ENCODE peak calls at places on chromosomes 11 and 22, in seven cellular contexts. One of them, this sample, is unnamed.

GRCh38 chr11:100929377-100929776 is 200.2 kb downstream of the PGR start:
- DNase-seq in nucleus accumbens: no peak
- DNase-seq in CD8-positive, alpha-beta T cell: no peak
- DNase-seq in body of pancreas: no peak
- DNase-seq in GM12865: peak
- DNase-seq in activated CD8-positive, alpha-beta T cell treated with anti-CD3 and anti-CD28 coated beads, Interleukin-2, amount 10 ng/mL, durations not matched to agents 7 days and 5 days: no peak
- DNase-seq in mesendoderm: no peak
- DNase-seq in this sample: no peak

GRCh38 chr11:75350743-75351540 is 519 bp downstream of the ARRB1 start:
- DNase-seq in nucleus accumbens: peak
- DNase-seq in CD8-positive, alpha-beta T cell: peak
- DNase-seq in body of pancreas: peak
- DNase-seq in GM12865: no peak
- DNase-seq in activated CD8-positive, alpha-beta T cell treated with anti-CD3 and anti-CD28 coated beads, Interleukin-2, amount 10 ng/mL, durations not matched to agents 7 days and 5 days: peak
- DNase-seq in mesendoderm: peak
- DNase-seq in this sample: no peak

GRCh38 chr22:46017166-46017565 is 40.2 kb upstream of the WNT7B start:
- DNase-seq in nucleus accumbens: no peak
- DNase-seq in CD8-positive, alpha-beta T cell: no peak
- DNase-seq in body of pancreas: no peak
- DNase-seq in GM12865: no peak
- DNase-seq in activated CD8-positive, alpha-beta T cell treated with anti-CD3 and anti-CD28 coated beads, Interleukin-2, amount 10 ng/mL, durations not matched to agents 7 days and 5 days: no peak
- DNase-seq in mesendoderm: no peak
- DNase-seq in this sample: no peak

GRCh38 chr22:46070215-46070721 is 80.1 kb upstream of the PPARA start:
- DNase-seq in nucleus accumbens: no peak
- DNase-seq in CD8-positive, alpha-beta T cell: no peak
- DNase-seq in body of pancreas: peak
- DNase-seq in GM12865: peak
- DNase-seq in activated CD8-positive, alpha-beta T cell treated with anti-CD3 and anti-CD28 coated beads, Interleukin-2, amount 10 ng/mL, durations not matched to agents 7 days and 5 days: no peak
- DNase-seq in mesendoderm: peak
- DNase-seq in this sample: no peak

GRCh38 chr11:128180446-128181089 is 406.8 kb downstream of the ETS1 start:
- DNase-seq in nucleus accumbens: no peak
- DNase-seq in CD8-positive, alpha-beta T cell: no peak
- DNase-seq in body of pancreas: no peak
- DNase-seq in GM12865: no peak
- DNase-seq in activated CD8-positive, alpha-beta T cell treated with anti-CD3 and anti-CD28 coated beads, Interleukin-2, amount 10 ng/mL, durations not matched to agents 7 days and 5 days: no peak
- DNase-seq in mesendoderm: no peak
- DNase-seq in this sample: no peak

GRCh38 chr11:45219411-45219810 is 66.7 kb downstream of the SYT13 start:
- DNase-seq in nucleus accumbens: no peak
- DNase-seq in CD8-positive, alpha-beta T cell: no peak
- DNase-seq in body of pancreas: no peak
- DNase-seq in GM12865: no peak
- DNase-seq in activated CD8-positive, alpha-beta T cell treated with anti-CD3 and anti-CD28 coated beads, Interleukin-2, amount 10 ng/mL, durations not matched to agents 7 days and 5 days: no peak
- DNase-seq in mesendoderm: no peak
- DNase-seq in this sample: no peak

GRCh38 chr11:104784684-104785460 is 113.4 kb downstream of the CASP12 start:
- DNase-seq in nucleus accumbens: no peak
- DNase-seq in CD8-positive, alpha-beta T cell: no peak
- DNase-seq in body of pancreas: no peak
- DNase-seq in GM12865: no peak
- DNase-seq in activated CD8-positive, alpha-beta T cell treated with anti-CD3 and anti-CD28 coated beads, Interleukin-2, amount 10 ng/mL, durations not matched to agents 7 days and 5 days: no peak
- DNase-seq in mesendoderm: no peak
- DNase-seq in this sample: no peak

GRCh38 chr11:35525501-35526175 is at the start of gene PAMR1:
- DNase-seq in nucleus accumbens: no peak
- DNase-seq in CD8-positive, alpha-beta T cell: no peak
- DNase-seq in body of pancreas: peak
- DNase-seq in GM12865: no peak
- DNase-seq in activated CD8-positive, alpha-beta T cell treated with anti-CD3 and anti-CD28 coated beads, Interleukin-2, amount 10 ng/mL, durations not matched to agents 7 days and 5 days: peak
- DNase-seq in mesendoderm: peak
- DNase-seq in this sample: no peak

GRCh38 chr11:42951266-42951665 is 360.5 kb upstream of the API5 start:
- DNase-seq in nucleus accumbens: no peak
- DNase-seq in CD8-positive, alpha-beta T cell: no peak
- DNase-seq in body of pancreas: no peak
- DNase-seq in GM12865: no peak
- DNase-seq in activated CD8-positive, alpha-beta T cell treated with anti-CD3 and anti-CD28 coated beads, Interleukin-2, amount 10 ng/mL, durations not matched to agents 7 days and 5 days: no peak
- DNase-seq in mesendoderm: no peak
- DNase-seq in this sample: no peak

GRCh38 chr11:123129920-123130319 is 65.1 kb downstream of the CLMP start:
- DNase-seq in nucleus accumbens: no peak
- DNase-seq in CD8-positive, alpha-beta T cell: no peak
- DNase-seq in body of pancreas: no peak
- DNase-seq in GM12865: no peak
- DNase-seq in activated CD8-positive, alpha-beta T cell treated with anti-CD3 and anti-CD28 coated beads, Interleukin-2, amount 10 ng/mL, durations not matched to agents 7 days and 5 days: no peak
- DNase-seq in mesendoderm: no peak
- DNase-seq in this sample: no peak

GRCh38 chr22:39528080-39528661 is 4.4 kb downstream of the RPS19BP1 start:
- DNase-seq in nucleus accumbens: no peak
- DNase-seq in CD8-positive, alpha-beta T cell: no peak
- DNase-seq in body of pancreas: no peak
- DNase-seq in GM12865: peak
- DNase-seq in activated CD8-positive, alpha-beta T cell treated with anti-CD3 and anti-CD28 coated beads, Interleukin-2, amount 10 ng/mL, durations not matched to agents 7 days and 5 days: no peak
- DNase-seq in mesendoderm: peak
- DNase-seq in this sample: no peak

GRCh38 chr11:87173185-87174039 is 135.7 kb downstream of the TMEM135 start:
- DNase-seq in nucleus accumbens: no peak
- DNase-seq in CD8-positive, alpha-beta T cell: no peak
- DNase-seq in body of pancreas: peak
- DNase-seq in GM12865: no peak
- DNase-seq in activated CD8-positive, alpha-beta T cell treated with anti-CD3 and anti-CD28 coated beads, Interleukin-2, amount 10 ng/mL, durations not matched to agents 7 days and 5 days: no peak
- DNase-seq in mesendoderm: no peak
- DNase-seq in this sample: no peak

GRCh38 chr11:60175860-60176275 is 7.0 kb downstream of the MS4A6A start:
- DNase-seq in nucleus accumbens: no peak
- DNase-seq in CD8-positive, alpha-beta T cell: no peak
- DNase-seq in body of pancreas: no peak
- DNase-seq in GM12865: peak
- DNase-seq in activated CD8-positive, alpha-beta T cell treated with anti-CD3 and anti-CD28 coated beads, Interleukin-2, amount 10 ng/mL, durations not matched to agents 7 days and 5 days: no peak
- DNase-seq in mesendoderm: no peak
- DNase-seq in this sample: no peak

GRCh38 chr22:42473484-42474193 is 41.4 kb upstream of the NFAM1 start:
- DNase-seq in nucleus accumbens: no peak
- DNase-seq in CD8-positive, alpha-beta T cell: no peak
- DNase-seq in body of pancreas: peak
- DNase-seq in GM12865: peak
- DNase-seq in activated CD8-positive, alpha-beta T cell treated with anti-CD3 and anti-CD28 coated beads, Interleukin-2, amount 10 ng/mL, durations not matched to agents 7 days and 5 days: peak
- DNase-seq in mesendoderm: peak
- DNase-seq in this sample: peak

GRCh38 chr11:57644748-57645715 is 4.7 kb downstream of the YPEL4 start:
- DNase-seq in nucleus accumbens: peak
- DNase-seq in CD8-positive, alpha-beta T cell: peak
- DNase-seq in body of pancreas: peak
- DNase-seq in GM12865: peak
- DNase-seq in activated CD8-positive, alpha-beta T cell treated with anti-CD3 and anti-CD28 coated beads, Interleukin-2, amount 10 ng/mL, durations not matched to agents 7 days and 5 days: peak
- DNase-seq in mesendoderm: peak
- DNase-seq in this sample: no peak

GRCh38 chr11:68328374-68329091 is 16.1 kb downstream of the LRP5 start:
- DNase-seq in nucleus accumbens: peak
- DNase-seq in CD8-positive, alpha-beta T cell: peak
- DNase-seq in body of pancreas: peak
- DNase-seq in GM12865: no peak
- DNase-seq in activated CD8-positive, alpha-beta T cell treated with anti-CD3 and anti-CD28 coated beads, Interleukin-2, amount 10 ng/mL, durations not matched to agents 7 days and 5 days: peak
- DNase-seq in mesendoderm: peak
- DNase-seq in this sample: peak

GRCh38 chr11:95863486-95864140 is 60.3 kb downstream of the MTMR2 start:
- DNase-seq in nucleus accumbens: no peak
- DNase-seq in CD8-positive, alpha-beta T cell: no peak
- DNase-seq in body of pancreas: no peak
- DNase-seq in GM12865: no peak
- DNase-seq in activated CD8-positive, alpha-beta T cell treated with anti-CD3 and anti-CD28 coated beads, Interleukin-2, amount 10 ng/mL, durations not matched to agents 7 days and 5 days: no peak
- DNase-seq in mesendoderm: no peak
- DNase-seq in this sample: no peak

GRCh38 chr11:126152586-126152985 is 58.9 kb downstream of the RPUSD4 start:
- DNase-seq in nucleus accumbens: no peak
- DNase-seq in CD8-positive, alpha-beta T cell: no peak
- DNase-seq in body of pancreas: no peak
- DNase-seq in GM12865: no peak
- DNase-seq in activated CD8-positive, alpha-beta T cell treated with anti-CD3 and anti-CD28 coated beads, Interleukin-2, amount 10 ng/mL, durations not matched to agents 7 days and 5 days: no peak
- DNase-seq in mesendoderm: no peak
- DNase-seq in this sample: no peak

GRCh38 chr22:30605449-30606110 is 1.4 kb upstream of the TCN2 start:
- DNase-seq in nucleus accumbens: peak
- DNase-seq in CD8-positive, alpha-beta T cell: peak
- DNase-seq in body of pancreas: peak
- DNase-seq in GM12865: peak
- DNase-seq in activated CD8-positive, alpha-beta T cell treated with anti-CD3 and anti-CD28 coated beads, Interleukin-2, amount 10 ng/mL, durations not matched to agents 7 days and 5 days: peak
- DNase-seq in mesendoderm: peak
- DNase-seq in this sample: no peak

GRCh38 chr11:128422576-128423370 is 164.6 kb downstream of the ETS1 start:
- DNase-seq in nucleus accumbens: no peak
- DNase-seq in CD8-positive, alpha-beta T cell: peak
- DNase-seq in body of pancreas: peak
- DNase-seq in GM12865: peak
- DNase-seq in activated CD8-positive, alpha-beta T cell treated with anti-CD3 and anti-CD28 coated beads, Interleukin-2, amount 10 ng/mL, durations not matched to agents 7 days and 5 days: peak
- DNase-seq in mesendoderm: peak
- DNase-seq in this sample: no peak

GRCh38 chr11:120134106-120134930 is 3.6 kb downstream of the TRIM29 start:
- DNase-seq in nucleus accumbens: no peak
- DNase-seq in CD8-positive, alpha-beta T cell: no peak
- DNase-seq in body of pancreas: peak
- DNase-seq in GM12865: no peak
- DNase-seq in activated CD8-positive, alpha-beta T cell treated with anti-CD3 and anti-CD28 coated beads, Interleukin-2, amount 10 ng/mL, durations not matched to agents 7 days and 5 days: no peak
- DNase-seq in mesendoderm: no peak
- DNase-seq in this sample: no peak

GRCh38 chr11:76217653-76218160 is 11.4 kb upstream of the WNT11 start:
- DNase-seq in nucleus accumbens: no peak
- DNase-seq in CD8-positive, alpha-beta T cell: no peak
- DNase-seq in body of pancreas: no peak
- DNase-seq in GM12865: no peak
- DNase-seq in activated CD8-positive, alpha-beta T cell treated with anti-CD3 and anti-CD28 coated beads, Interleukin-2, amount 10 ng/mL, durations not matched to agents 7 days and 5 days: no peak
- DNase-seq in mesendoderm: no peak
- DNase-seq in this sample: no peak

GRCh38 chr11:95682552-95682951 is 107.0 kb downstream of the FAM76B start:
- DNase-seq in nucleus accumbens: no peak
- DNase-seq in CD8-positive, alpha-beta T cell: no peak
- DNase-seq in body of pancreas: no peak
- DNase-seq in GM12865: no peak
- DNase-seq in activated CD8-positive, alpha-beta T cell treated with anti-CD3 and anti-CD28 coated beads, Interleukin-2, amount 10 ng/mL, durations not matched to agents 7 days and 5 days: peak
- DNase-seq in mesendoderm: no peak
- DNase-seq in this sample: no peak

GRCh38 chr22:37119872-37120271 is 10.4 kb upstream of the TMPRSS6 start:
- DNase-seq in nucleus accumbens: no peak
- DNase-seq in CD8-positive, alpha-beta T cell: no peak
- DNase-seq in body of pancreas: no peak
- DNase-seq in GM12865: peak
- DNase-seq in activated CD8-positive, alpha-beta T cell treated with anti-CD3 and anti-CD28 coated beads, Interleukin-2, amount 10 ng/mL, durations not matched to agents 7 days and 5 days: no peak
- DNase-seq in mesendoderm: no peak
- DNase-seq in this sample: no peak

GRCh38 chr11:2789791-2790580 is 90.2 kb upstream of the KCNQ1OT1 start:
- DNase-seq in nucleus accumbens: no peak
- DNase-seq in CD8-positive, alpha-beta T cell: no peak
- DNase-seq in body of pancreas: peak
- DNase-seq in GM12865: no peak
- DNase-seq in activated CD8-positive, alpha-beta T cell treated with anti-CD3 and anti-CD28 coated beads, Interleukin-2, amount 10 ng/mL, durations not matched to agents 7 days and 5 days: no peak
- DNase-seq in mesendoderm: no peak
- DNase-seq in this sample: no peak

GRCh38 chr22:22754961-22755777 is 110.8 kb downstream of the GGTLC2 start:
- DNase-seq in nucleus accumbens: no peak
- DNase-seq in CD8-positive, alpha-beta T cell: no peak
- DNase-seq in body of pancreas: no peak
- DNase-seq in GM12865: no peak
- DNase-seq in activated CD8-positive, alpha-beta T cell treated with anti-CD3 and anti-CD28 coated beads, Interleukin-2, amount 10 ng/mL, durations not matched to agents 7 days and 5 days: no peak
- DNase-seq in mesendoderm: no peak
- DNase-seq in this sample: no peak

GRCh38 chr11:72321381-72321996 is 77.5 kb upstream of the PHOX2A start:
- DNase-seq in nucleus accumbens: no peak
- DNase-seq in CD8-positive, alpha-beta T cell: no peak
- DNase-seq in body of pancreas: no peak
- DNase-seq in GM12865: no peak
- DNase-seq in activated CD8-positive, alpha-beta T cell treated with anti-CD3 and anti-CD28 coated beads, Interleukin-2, amount 10 ng/mL, durations not matched to agents 7 days and 5 days: no peak
- DNase-seq in mesendoderm: peak
- DNase-seq in this sample: no peak